ENCODE peak calls at places on chromosomes 5 and 9, in five cellular contexts. One of them, this sample, is unnamed. For H3K4me1, the result is how much of the 10 kb centered on the place peaks cover.

GRCh38 chr5:128254789-128255188 is 171.2 kb downstream of the SLC12A2 start:
- DNase-seq in endodermal cell: no peak
- DNase-seq in heart right ventricle: no peak
- DNase-seq in left ventricle myocardium inferior: no peak
- DNase-seq in ovary: no peak
- DNase-seq in this sample: no peak

GRCh38 chr5:148474025-148474511 is 90.3 kb downstream of the FBXO38 start:
- DNase-seq in heart right ventricle: peak
- DNase-seq in left ventricle myocardium inferior: peak
- DNase-seq in ovary: no peak
- DNase-seq in endodermal cell: no peak
- DNase-seq in this sample: no peak

GRCh38 chr9:116497081-116497480 is 190.0 kb upstream of the TRIM32 start:
- DNase-seq in left ventricle myocardium inferior: no peak
- DNase-seq in ovary: no peak
- DNase-seq in endodermal cell: no peak
- DNase-seq in heart right ventricle: peak
- DNase-seq in this sample: no peak

GRCh38 chr9:92735907-92736600 is 28.6 kb downstream of the BICD2 start:
- DNase-seq in endodermal cell: peak
- DNase-seq in heart right ventricle: no peak
- DNase-seq in left ventricle myocardium inferior: no peak
- DNase-seq in ovary: no peak
- DNase-seq in this sample: no peak

GRCh38 chr9:104921067-104921741 is 6.8 kb downstream of the ABCA1 start:
- DNase-seq in endodermal cell: no peak
- DNase-seq in heart right ventricle: no peak
- DNase-seq in ovary: no peak
- DNase-seq in left ventricle myocardium inferior: no peak
- DNase-seq in this sample: no peak

GRCh38 chr5:69364850-69365249 is 4.5 kb downstream of the AK6 start:
- DNase-seq in left ventricle myocardium inferior: no peak
- DNase-seq in ovary: no peak
- DNase-seq in heart right ventricle: no peak
- DNase-seq in endodermal cell: no peak
- DNase-seq in this sample: no peak

GRCh38 chr9:135014341-135015010 is 73.0 kb upstream of the OLFM1 start:
- DNase-seq in ovary: no peak
- DNase-seq in heart right ventricle: no peak
- DNase-seq in endodermal cell: no peak
- DNase-seq in left ventricle myocardium inferior: no peak
- DNase-seq in this sample: no peak

GRCh38 chr5:129400395-129400983 is 59.6 kb upstream of the ADAMTS19 start:
- DNase-seq in endodermal cell: no peak
- DNase-seq in left ventricle myocardium inferior: no peak
- DNase-seq in heart right ventricle: no peak
- DNase-seq in ovary: no peak
- DNase-seq in this sample: no peak

GRCh38 chr5:109691248-109691574 is 1.5 kb downstream of the MAN2A1 start:
- DNase-seq in endodermal cell: no peak
- DNase-seq in left ventricle myocardium inferior: no peak
- DNase-seq in ovary: no peak
- DNase-seq in heart right ventricle: no peak
- DNase-seq in this sample: no peak

GRCh38 chr5:32843532-32843895 is 132.4 kb downstream of the NPR3 start:
- DNase-seq in left ventricle myocardium inferior: no peak
- DNase-seq in heart right ventricle: no peak
- DNase-seq in endodermal cell: no peak
- DNase-seq in ovary: no peak
- DNase-seq in this sample: no peak

GRCh38 chr5:76709762-76710161 is 6.2 kb upstream of the F2R start:
- DNase-seq in endodermal cell: no peak
- DNase-seq in left ventricle myocardium inferior: no peak
- DNase-seq in heart right ventricle: no peak
- DNase-seq in ovary: no peak
- DNase-seq in this sample: no peak

GRCh38 chr5:172887735-172888134 is 53.7 kb downstream of the ERGIC1 start:
- DNase-seq in left ventricle myocardium inferior: no peak
- DNase-seq in heart right ventricle: peak
- DNase-seq in endodermal cell: no peak
- DNase-seq in ovary: peak
- DNase-seq in this sample: peak

GRCh38 chr5:16450163-16450562 is 15.4 kb downstream of the ZNF622 start:
- DNase-seq in ovary: no peak
- DNase-seq in heart right ventricle: no peak
- DNase-seq in left ventricle myocardium inferior: no peak
- DNase-seq in endodermal cell: no peak
- DNase-seq in this sample: no peak

GRCh38 chr5:136062563-136063274 is 33.9 kb downstream of the TGFBI start:
- DNase-seq in endodermal cell: peak
- DNase-seq in heart right ventricle: no peak
- DNase-seq in ovary: no peak
- DNase-seq in left ventricle myocardium inferior: no peak
- DNase-seq in this sample: no peak

GRCh38 chr5:95720094-95720793 is 10.9 kb upstream of the RHOBTB3 start:
- DNase-seq in ovary: no peak
- DNase-seq in endodermal cell: no peak
- DNase-seq in left ventricle myocardium inferior: no peak
- DNase-seq in heart right ventricle: no peak
- DNase-seq in this sample: no peak

GRCh38 chr5:9251379-9251980 is 294.4 kb downstream of the SEMA5A start:
- DNase-seq in endodermal cell: no peak
- DNase-seq in heart right ventricle: no peak
- DNase-seq in ovary: no peak
- DNase-seq in left ventricle myocardium inferior: no peak
- DNase-seq in this sample: no peak

GRCh38 chr5:177366528-177367322 is 9.0 kb downstream of the RGS14 start:
- DNase-seq in left ventricle myocardium inferior: peak
- DNase-seq in ovary: peak
- DNase-seq in endodermal cell: peak
- DNase-seq in heart right ventricle: peak
- DNase-seq in this sample: peak

GRCh38 chr5:67009028-67009427 is 187.6 kb downstream of the CD180 start:
- DNase-seq in endodermal cell: no peak
- DNase-seq in ovary: no peak
- DNase-seq in heart right ventricle: no peak
- DNase-seq in left ventricle myocardium inferior: no peak
- DNase-seq in this sample: no peak

GRCh38 chr5:16673241-16673998 is 56.6 kb upstream of the RETREG1 start:
- DNase-seq in endodermal cell: no peak
- DNase-seq in ovary: no peak
- DNase-seq in heart right ventricle: no peak
- DNase-seq in left ventricle myocardium inferior: no peak
- DNase-seq in this sample: no peak

GRCh38 chr5:164302533-164303235 is 797.3 kb downstream of the MAT2B start:
- DNase-seq in ovary: no peak
- DNase-seq in left ventricle myocardium inferior: no peak
- DNase-seq in endodermal cell: no peak
- DNase-seq in heart right ventricle: no peak
- DNase-seq in this sample: no peak

GRCh38 chr9:115758441-115758840 is 395.1 kb upstream of the PAPPA start:
- DNase-seq in left ventricle myocardium inferior: no peak
- DNase-seq in heart right ventricle: no peak
- DNase-seq in endodermal cell: no peak
- DNase-seq in ovary: no peak
- DNase-seq in this sample: no peak

GRCh38 chr9:93287189-93287552 is 103.2 kb downstream of the WNK2 start:
- DNase-seq in endodermal cell: no peak
- DNase-seq in ovary: no peak
- DNase-seq in left ventricle myocardium inferior: no peak
- DNase-seq in heart right ventricle: no peak
- DNase-seq in this sample: no peak

GRCh38 chr5:1300581-1301083 is 5.8 kb upstream of the TERT start:
- DNase-seq in left ventricle myocardium inferior: peak
- DNase-seq in ovary: no peak
- DNase-seq in heart right ventricle: no peak
- DNase-seq in endodermal cell: peak
- DNase-seq in this sample: peak

GRCh38 chr9:35258665-35259474 is 97.1 kb downstream of the UNC13B start:
- DNase-seq in heart right ventricle: peak
- DNase-seq in endodermal cell: peak
- DNase-seq in ovary: peak
- DNase-seq in left ventricle myocardium inferior: peak
- DNase-seq in this sample: peak

DNA sequence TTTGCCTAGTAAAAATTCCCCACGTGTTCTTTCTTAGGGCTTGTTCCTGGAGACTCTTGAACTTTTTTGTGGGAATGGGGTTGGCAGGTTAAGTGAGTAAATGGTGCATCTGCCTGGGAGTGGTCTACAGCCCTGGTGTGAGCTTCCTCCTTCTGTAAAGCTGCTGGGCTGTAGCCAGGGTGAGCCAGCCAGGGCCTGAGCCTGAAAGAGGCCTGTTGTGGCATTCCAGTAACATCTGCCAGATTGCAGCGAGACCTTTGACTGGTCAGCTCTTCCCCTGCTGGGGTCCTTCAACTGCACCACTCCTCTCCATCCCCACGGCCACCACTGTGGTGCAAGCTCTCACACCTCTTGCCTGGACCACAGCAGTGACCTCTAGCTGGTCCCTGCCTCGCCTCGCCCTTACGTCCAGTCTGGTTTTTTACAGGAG is 47.5 kb downstream of the SLC22A5 start:
- DNase-seq in ovary: no peak
- DNase-seq in left ventricle myocardium inferior: peak
- DNase-seq in endodermal cell: no peak
- DNase-seq in heart right ventricle: no peak
- DNase-seq in this sample: no peak
- H3K4me1 ChIP-seq in ovary: under half
- H3K4me1 ChIP-seq in left ventricle myocardium inferior: half or more
- H3K4me1 ChIP-seq in endodermal cell: under half
- H3K4me1 ChIP-seq in heart right ventricle: half or more
- H3K4me1 ChIP-seq in this sample: half or more

GRCh38 chr5:154713615-154714125 is 41.5 kb upstream of the LARP1 start:
- DNase-seq in ovary: no peak
- DNase-seq in endodermal cell: peak
- DNase-seq in left ventricle myocardium inferior: no peak
- DNase-seq in heart right ventricle: no peak
- DNase-seq in this sample: no peak

GRCh38 chr5:154714271-154714986 is 40.7 kb upstream of the LARP1 start:
- DNase-seq in endodermal cell: no peak
- DNase-seq in ovary: no peak
- DNase-seq in left ventricle myocardium inferior: no peak
- DNase-seq in heart right ventricle: no peak
- DNase-seq in this sample: peak

GRCh38 chr5:154709368-154710305 is 45.5 kb upstream of the LARP1 start:
- DNase-seq in ovary: no peak
- DNase-seq in endodermal cell: no peak
- DNase-seq in heart right ventricle: no peak
- DNase-seq in left ventricle myocardium inferior: no peak
- DNase-seq in this sample: no peak

GRCh38 chr5:154708845-154709244 is 46.3 kb upstream of the LARP1 start:
- DNase-seq in heart right ventricle: no peak
- DNase-seq in ovary: no peak
- DNase-seq in left ventricle myocardium inferior: no peak
- DNase-seq in endodermal cell: no peak
- DNase-seq in this sample: no peak

GRCh38 chr5:154712518-154713437 is 42.4 kb upstream of the LARP1 start:
- DNase-seq in heart right ventricle: no peak
- DNase-seq in ovary: no peak
- DNase-seq in left ventricle myocardium inferior: no peak
- DNase-seq in endodermal cell: peak
- DNase-seq in this sample: peak
- H3K4me3 ChIP-seq in heart right ventricle: no peak
- H3K4me3 ChIP-seq in ovary: no peak
- H3K4me3 ChIP-seq in left ventricle myocardium inferior: no peak
- H3K4me3 ChIP-seq in endodermal cell: peak
- H3K4me3 ChIP-seq in this sample: peak

DNA sequence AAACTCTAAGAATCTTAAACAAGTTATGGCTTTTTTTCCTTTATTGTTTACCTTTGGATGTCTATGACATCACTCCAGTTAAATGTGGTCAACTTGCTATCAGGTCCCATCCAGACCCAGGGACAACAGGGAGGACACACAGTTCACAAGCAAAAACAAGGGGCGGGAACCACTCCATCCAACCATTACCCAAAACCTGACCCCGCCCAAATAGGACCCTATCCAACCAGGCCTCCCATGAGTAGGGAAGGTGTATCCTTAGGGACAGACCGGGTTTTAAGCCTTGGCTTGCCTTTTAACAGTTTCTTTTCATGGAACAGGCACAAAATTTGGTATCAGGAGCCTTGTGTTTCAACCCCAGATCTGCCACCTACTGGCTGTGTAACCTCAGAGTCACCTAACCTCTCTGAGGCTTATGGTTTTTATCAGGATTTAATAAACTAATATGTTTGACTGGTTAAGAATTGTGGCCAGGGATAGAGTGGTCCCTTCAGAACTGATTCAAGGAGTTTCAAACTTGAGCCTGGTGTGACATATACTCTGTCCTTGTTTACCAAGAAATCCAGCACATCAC is 127.7 kb upstream of the RAD23B start:
- DNase-seq in ovary: no peak
- DNase-seq in endodermal cell: no peak
- DNase-seq in heart right ventricle: no peak
- DNase-seq in left ventricle myocardium inferior: no peak
- DNase-seq in this sample: no peak
- TF ChIP-seq CTCF in ovary: no peak
- TF ChIP-seq CTCF in endodermal cell: peak
- TF ChIP-seq CTCF in heart right ventricle: no peak
- TF ChIP-seq CTCF in left ventricle myocardium inferior: peak
- TF ChIP-seq CTCF in this sample: no peak

GRCh38 chr5:170700503-170700902 is 83.0 kb upstream of the GABRP start:
- DNase-seq in endodermal cell: no peak
- DNase-seq in left ventricle myocardium inferior: no peak
- DNase-seq in ovary: no peak
- DNase-seq in heart right ventricle: no peak
- DNase-seq in this sample: no peak

GRCh38 chr5:170709640-170710039 is 73.9 kb upstream of the GABRP start:
- DNase-seq in endodermal cell: no peak
- DNase-seq in left ventricle myocardium inferior: no peak
- DNase-seq in ovary: no peak
- DNase-seq in heart right ventricle: no peak
- DNase-seq in this sample: no peak

GRCh38 chr5:170701321-170701720 is 82.2 kb upstream of the GABRP start:
- DNase-seq in left ventricle myocardium inferior: no peak
- DNase-seq in heart right ventricle: no peak
- DNase-seq in endodermal cell: peak
- DNase-seq in ovary: no peak
- DNase-seq in this sample: no peak

DNA sequence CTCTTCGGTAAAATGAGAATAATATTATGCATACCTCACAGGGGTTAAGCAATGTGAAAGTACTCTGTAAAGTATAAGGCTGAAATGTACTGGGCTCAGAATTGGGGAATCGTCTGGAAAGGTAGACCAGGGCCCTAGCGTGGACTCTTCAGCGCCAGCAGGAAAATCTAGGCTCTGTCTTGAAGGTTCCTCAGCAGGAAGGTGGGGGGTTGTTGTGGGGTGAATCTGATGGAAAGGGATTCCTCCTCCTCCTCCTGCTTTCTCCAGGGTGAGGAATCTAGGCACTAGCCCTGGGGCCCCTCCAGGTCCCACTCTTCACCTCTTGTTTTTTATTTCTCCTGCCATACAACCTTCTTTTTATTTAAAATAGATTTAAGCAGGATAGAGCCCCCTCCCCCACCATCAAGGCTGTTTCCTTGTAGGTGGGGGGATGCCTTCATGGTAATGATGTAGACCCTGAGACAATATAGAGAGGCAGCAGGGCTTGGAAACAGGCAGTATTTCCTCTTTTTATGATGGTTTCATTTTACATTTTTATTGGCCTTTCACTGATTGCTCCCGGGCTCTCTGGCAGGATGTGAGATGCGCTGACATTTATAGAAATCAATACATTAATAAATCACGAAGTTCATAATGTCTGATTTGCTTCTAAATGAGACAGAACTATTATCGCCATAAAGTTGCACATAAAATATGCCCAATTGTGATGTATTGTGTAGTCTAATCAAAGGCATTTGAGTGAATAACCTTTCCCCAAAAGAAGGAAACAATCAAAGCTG is 78.9 kb upstream of the GABRP start:
- DNase-seq in heart right ventricle: no peak
- DNase-seq in ovary: no peak
- DNase-seq in endodermal cell: no peak
- DNase-seq in left ventricle myocardium inferior: no peak
- DNase-seq in this sample: no peak
- H3K4me1 ChIP-seq in heart right ventricle: under half
- H3K4me1 ChIP-seq in ovary: under half
- H3K4me1 ChIP-seq in endodermal cell: under half
- H3K4me1 ChIP-seq in left ventricle myocardium inferior: under half
- H3K4me1 ChIP-seq in this sample: under half

This sample was measured in lower lobe of right lung.